ENCODE peak calls at places on chromosomes 4 and X, in eight cellular contexts. One of them, this sample, is unnamed.

GRCh38 chr4:3311489-3312171 is 18.8 kb downstream of the RGS12 start:
- DNase-seq in A673: no peak
- DNase-seq in heart left ventricle: no peak
- DNase-seq in neural crest cell: no peak
- DNase-seq in WTC11: no peak
- DNase-seq in GM20000: no peak
- DNase-seq in psoas muscle: no peak
- DNase-seq in A549: no peak
- DNase-seq in this sample: no peak

GRCh38 chrX:121356139-121356849 is 308.9 kb downstream of the GLUD2 start:
- DNase-seq in A673: no peak
- DNase-seq in heart left ventricle: no peak
- DNase-seq in neural crest cell: no peak
- DNase-seq in WTC11: no peak
- DNase-seq in GM20000: no peak
- DNase-seq in psoas muscle: no peak
- DNase-seq in A549: no peak
- DNase-seq in this sample: no peak

GRCh38 chrX:154485150-154486051 is 1.0 kb downstream of the UBL4A start:
- DNase-seq in A673: no peak
- DNase-seq in heart left ventricle: no peak
- DNase-seq in neural crest cell: no peak
- DNase-seq in WTC11: no peak
- DNase-seq in GM20000: no peak
- DNase-seq in psoas muscle: no peak
- DNase-seq in A549: no peak
- DNase-seq in this sample: no peak

GRCh38 chr4:22471999-22472434 is 43.8 kb downstream of the ADGRA3 start:
- DNase-seq in A673: no peak
- DNase-seq in heart left ventricle: no peak
- DNase-seq in neural crest cell: no peak
- DNase-seq in WTC11: no peak
- DNase-seq in GM20000: no peak
- DNase-seq in psoas muscle: no peak
- DNase-seq in A549: no peak
- DNase-seq in this sample: no peak

GRCh38 chr4:5780831-5781480 is 70.0 kb downstream of the EVC start:
- DNase-seq in A673: no peak
- DNase-seq in heart left ventricle: no peak
- DNase-seq in neural crest cell: no peak
- DNase-seq in WTC11: no peak
- DNase-seq in GM20000: no peak
- DNase-seq in psoas muscle: no peak
- DNase-seq in A549: no peak
- DNase-seq in this sample: no peak

GRCh38 chr4:53507671-53508286 is 83.5 kb downstream of the LNX1 start:
- DNase-seq in A673: peak; percentile 11
- DNase-seq in heart left ventricle: peak; percentile 87
- DNase-seq in neural crest cell: no peak
- DNase-seq in WTC11: no peak
- DNase-seq in GM20000: no peak
- DNase-seq in psoas muscle: peak; percentile 74
- DNase-seq in A549: no peak
- DNase-seq in this sample: no peak

GRCh38 chr4:139142097-139142496 is 34.9 kb downstream of the ELF2 start:
- DNase-seq in A673: no peak
- DNase-seq in heart left ventricle: no peak
- DNase-seq in neural crest cell: no peak
- DNase-seq in WTC11: no peak
- DNase-seq in GM20000: no peak
- DNase-seq in psoas muscle: no peak
- DNase-seq in A549: no peak
- DNase-seq in this sample: no peak

GRCh38 chr4:120085705-120086104 is 19.1 kb upstream of the MAD2L1 start:
- DNase-seq in A673: no peak
- DNase-seq in heart left ventricle: no peak
- DNase-seq in neural crest cell: no peak
- DNase-seq in WTC11: no peak
- DNase-seq in GM20000: no peak
- DNase-seq in psoas muscle: no peak
- DNase-seq in A549: no peak
- DNase-seq in this sample: no peak

GRCh38 chr4:9765091-9765490 is 16.3 kb upstream of the DRD5 start:
- DNase-seq in A673: peak; percentile 9
- DNase-seq in heart left ventricle: no peak
- DNase-seq in neural crest cell: peak; percentile 32
- DNase-seq in WTC11: peak; percentile 63
- DNase-seq in GM20000: peak; percentile 35
- DNase-seq in psoas muscle: no peak
- DNase-seq in A549: no peak
- DNase-seq in this sample: peak; percentile 47
- TF ChIP-seq CTCF in A673: peak; percentile 49
- TF ChIP-seq CTCF in heart left ventricle: peak; percentile 62
- TF ChIP-seq CTCF in neural crest cell: peak; percentile 58
- TF ChIP-seq CTCF in WTC11: peak; percentile 72
- TF ChIP-seq CTCF in GM20000: peak; percentile 23
- TF ChIP-seq CTCF in psoas muscle: peak; percentile 21
- TF ChIP-seq CTCF in A549: no peak
- TF ChIP-seq CTCF in this sample: peak; percentile 52

DNA sequence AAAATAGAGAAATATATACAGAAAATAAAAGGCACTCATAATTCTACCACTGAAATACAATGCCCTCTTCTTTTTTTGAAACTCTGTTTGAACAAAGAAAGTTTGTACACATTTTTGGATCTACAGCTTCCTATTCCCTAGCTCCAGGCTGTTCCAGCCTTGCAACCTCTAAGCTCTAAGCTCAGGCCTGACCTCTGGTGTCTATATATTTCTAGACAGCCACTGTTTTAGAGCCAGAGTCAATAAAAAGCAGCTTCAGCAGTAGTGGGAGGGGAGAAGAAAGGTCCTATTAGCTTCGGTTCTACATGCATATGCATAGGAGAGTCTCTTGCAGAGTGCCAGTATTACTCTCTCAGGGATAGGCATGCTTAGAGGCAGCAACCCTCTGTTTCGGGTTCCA is 39.7 kb downstream of the CLDN2 start:
- DNase-seq in A673: peak; percentile 31
- DNase-seq in heart left ventricle: no peak
- DNase-seq in neural crest cell: no peak
- DNase-seq in WTC11: no peak
- DNase-seq in GM20000: no peak
- DNase-seq in psoas muscle: no peak
- DNase-seq in A549: peak; percentile 39
- DNase-seq in this sample: no peak
- TF ChIP-seq CTCF in A673: peak; percentile 26
- TF ChIP-seq CTCF in heart left ventricle: no peak
- TF ChIP-seq CTCF in neural crest cell: peak; percentile 46
- TF ChIP-seq CTCF in WTC11: no peak
- TF ChIP-seq CTCF in GM20000: no peak
- TF ChIP-seq CTCF in psoas muscle: no peak
- TF ChIP-seq CTCF in A549: peak; percentile 57
- TF ChIP-seq CTCF in this sample: no peak

GRCh38 chrX:106415276-106415895 is 196.4 kb upstream of the RADX start:
- DNase-seq in A673: peak; percentile 15
- DNase-seq in heart left ventricle: no peak
- DNase-seq in neural crest cell: no peak
- DNase-seq in WTC11: peak; percentile 10
- DNase-seq in GM20000: peak; percentile 11
- DNase-seq in psoas muscle: no peak
- DNase-seq in A549: no peak
- DNase-seq in this sample: peak; percentile 17
- TF ChIP-seq CTCF in A673: peak; percentile 73
- TF ChIP-seq CTCF in heart left ventricle: peak; percentile 65
- TF ChIP-seq CTCF in neural crest cell: peak; percentile 71
- TF ChIP-seq CTCF in WTC11: peak; percentile 33
- TF ChIP-seq CTCF in GM20000: peak; percentile 6
- TF ChIP-seq CTCF in psoas muscle: peak; percentile 55
- TF ChIP-seq CTCF in A549: peak; percentile 37
- TF ChIP-seq CTCF in this sample: peak; percentile 68

GRCh38 chrX:40424259-40424658 is 156.5 kb upstream of the ATP6AP2 start:
- DNase-seq in A673: no peak
- DNase-seq in heart left ventricle: no peak
- DNase-seq in neural crest cell: no peak
- DNase-seq in WTC11: no peak
- DNase-seq in GM20000: no peak
- DNase-seq in psoas muscle: no peak
- DNase-seq in A549: no peak
- DNase-seq in this sample: no peak
- TF ChIP-seq CTCF in A673: no peak
- TF ChIP-seq CTCF in heart left ventricle: no peak
- TF ChIP-seq CTCF in neural crest cell: no peak
- TF ChIP-seq CTCF in WTC11: no peak
- TF ChIP-seq CTCF in GM20000: no peak
- TF ChIP-seq CTCF in psoas muscle: no peak
- TF ChIP-seq CTCF in A549: no peak
- TF ChIP-seq CTCF in this sample: no peak